ENCODE peak calls at places on chromosomes 2 and 18, in seven cellular contexts. U is mesenchymal stem cell, M is IMR-90, X is neuronal stem cell, Y is H9, B is H1, T is mesendoderm. L is an unnamed sample.
A peak's percentile ranks its signal among the peaks of the same experiment; 100 is the strongest.

GRCh38 chr2:38214209-38214717 is 138.3 kb upstream of the CYP1B1 start:
- DNase-seq in U (peak; percentile 32), M (no peak), X (peak; percentile 14), Y (no peak), B (no peak), T (peak; percentile 29), L (no peak)

GRCh38 chr2:237120956-237121720 is 35.4 kb downstream of the COPS8 start:
- DNase-seq in U (no peak), M (no peak), X (no peak), Y (no peak), B (no peak), T (no peak), L (no peak)

GRCh38 chr2:118121101-118121500 is 32.8 kb downstream of the INSIG2 start:
- DNase-seq in U (no peak), M (no peak), X (no peak), Y (no peak), B (no peak), T (no peak), L (no peak)

GRCh38 chr2:159650574-159650973 is 34.2 kb upstream of the BAZ2B start:
- DNase-seq in U (no peak), M (no peak), X (no peak), Y (no peak), B (no peak), T (no peak), L (no peak)

GRCh38 chr2:18891598-18892345 is 302.4 kb upstream of the NT5C1B start:
- DNase-seq in U (no peak), M (peak; percentile 76), X (no peak), Y (no peak), B (no peak), T (no peak), L (no peak)

GRCh38 chr2:191565647-191566198 is 112.2 kb upstream of the NABP1 start:
- DNase-seq in U (no peak), M (no peak), X (no peak), Y (no peak), B (no peak), T (peak; percentile 87), L (peak; percentile 93)

GRCh38 chr2:218780851-218781690 is 876 bp upstream of the CYP27A1 start:
- DNase-seq in U (no peak), M (no peak), X (no peak), Y (no peak), B (no peak), T (no peak), L (no peak)

GRCh38 chr2:54879598-54880355 is 156.3 kb downstream of the EML6 start:
- DNase-seq in U (no peak), M (no peak), X (no peak), Y (no peak), B (no peak), T (no peak), L (no peak)

GRCh38 chr2:26352892-26353291 is 6.3 kb upstream of the ADGRF3 start:
- DNase-seq in U (peak; percentile 27), M (peak; percentile 58), X (no peak), Y (no peak), B (no peak), T (no peak), L (no peak)

GRCh38 chr2:225293638-225294037 is 105.9 kb upstream of the NYAP2 start:
- DNase-seq in U (no peak), M (no peak), X (no peak), Y (no peak), B (no peak), T (no peak), L (no peak)

GRCh38 chr2:196961889-196962288 is 35.4 kb upstream of the PGAP1 start:
- DNase-seq in U (no peak), M (no peak), X (no peak), Y (no peak), B (no peak), T (no peak), L (no peak)

GRCh38 chr2:58959996-58960395 is 718.9 kb upstream of the FANCL start:
- DNase-seq in U (no peak), M (no peak), X (no peak), Y (no peak), B (no peak), T (no peak), L (no peak)

DNA sequence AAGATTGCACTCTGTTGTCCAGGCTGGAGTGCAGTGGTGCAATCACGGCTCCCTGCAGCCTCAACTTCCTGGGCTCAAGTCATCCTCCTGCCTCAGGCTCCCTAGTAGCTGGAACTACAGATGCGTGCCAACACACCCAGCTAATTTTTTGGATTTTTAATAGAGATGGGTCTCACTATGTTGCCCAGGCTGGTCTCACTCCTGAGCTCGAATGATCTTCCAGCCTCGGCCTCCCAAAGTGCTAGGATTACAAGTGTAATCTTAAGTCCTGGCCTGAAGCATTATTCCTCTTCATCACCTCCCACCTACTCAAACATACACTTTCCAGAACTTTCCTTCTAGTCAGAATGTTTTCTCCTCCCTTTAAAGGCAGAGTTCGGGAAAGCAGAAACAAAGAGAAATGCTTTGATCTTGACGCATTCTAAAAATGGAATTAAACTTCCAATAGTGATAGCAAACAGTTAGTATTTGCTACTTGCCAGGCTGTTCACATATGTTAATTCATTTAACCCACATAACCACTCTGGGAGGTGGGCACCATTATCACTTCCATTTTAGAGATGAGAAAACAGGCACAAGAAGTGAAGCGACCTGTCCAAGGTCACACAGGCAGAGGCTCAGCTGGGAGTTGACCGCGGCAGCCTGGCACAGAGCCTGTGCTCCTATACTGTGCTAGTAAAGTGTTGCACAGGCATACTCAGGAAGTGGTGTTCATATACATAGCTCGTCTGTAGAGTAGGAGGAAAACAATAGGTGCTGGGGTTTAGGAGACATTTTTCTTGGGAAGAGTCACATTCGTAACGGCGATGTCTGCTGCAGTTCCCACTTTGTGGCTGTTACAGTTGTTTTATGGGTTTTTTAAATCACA is 24.6 kb downstream of the TEX44 start:
- DNase-seq in U (no peak), M (peak; percentile 31), X (no peak), Y (no peak), B (no peak), T (no peak), L (no peak)
- H3K4me1 ChIP-seq in U (peaks cover 27% of the 10 kb centered on the region), M (peaks cover 18% of the 10 kb centered on the region), X (peaks cover 23% of the 10 kb centered on the region), Y (peaks cover 1% of the 10 kb centered on the region), B (peaks cover 10% of the 10 kb centered on the region), T (peaks cover 12% of the 10 kb centered on the region), L (peaks cover 43% of the 10 kb centered on the region)

GRCh38 chr2:239579081-239579480 is 178.3 kb upstream of the HDAC4 start:
- DNase-seq in U (no peak), M (no peak), X (no peak), Y (no peak), B (no peak), T (no peak), L (no peak)

GRCh38 chr2:239577913-239578312 is 177.1 kb upstream of the HDAC4 start:
- DNase-seq in U (no peak), M (no peak), X (no peak), Y (no peak), B (no peak), T (no peak), L (no peak)

GRCh38 chr2:239580199-239580527 is 179.3 kb upstream of the HDAC4 start:
- DNase-seq in U (no peak), M (no peak), X (no peak), Y (no peak), B (no peak), T (no peak), L (no peak)

GRCh38 chr2:239578381-239578780 is 177.6 kb upstream of the HDAC4 start:
- DNase-seq in U (no peak), M (no peak), X (no peak), Y (no peak), B (no peak), T (no peak), L (no peak)

DNA sequence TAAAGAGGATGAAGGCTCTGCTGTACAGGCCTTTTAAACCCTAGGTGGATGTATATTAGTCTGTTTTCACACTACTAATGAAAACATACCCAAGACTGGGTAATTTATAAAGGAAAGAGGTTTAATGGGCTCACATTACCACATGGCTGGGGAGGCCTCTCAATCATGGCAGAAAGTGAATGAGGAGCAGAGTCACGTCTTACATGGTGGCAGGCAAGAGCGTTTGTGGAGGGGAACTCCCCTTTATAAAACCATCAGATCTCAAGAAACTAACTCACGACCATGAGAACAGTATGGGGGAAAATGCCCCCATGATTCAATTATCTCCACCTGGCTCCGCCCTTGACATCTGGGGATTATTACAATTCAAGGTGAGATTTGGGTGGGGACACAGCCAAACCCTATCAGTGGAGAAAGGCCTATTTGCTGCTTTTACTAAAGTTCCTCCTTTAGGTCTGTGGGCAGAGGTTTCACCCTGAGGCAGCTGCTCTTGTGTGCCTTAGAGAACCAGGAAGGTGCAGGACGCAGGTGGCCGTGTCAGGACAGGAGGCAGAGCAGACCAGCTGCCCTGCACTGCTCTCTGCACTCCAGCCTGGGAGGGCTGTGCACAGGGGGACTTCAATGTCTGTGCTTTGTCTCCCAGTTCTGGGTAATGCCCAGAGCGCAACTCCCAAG is 178.8 kb upstream of the HDAC4 start:
- DNase-seq in U (no peak), M (no peak), X (no peak), Y (no peak), B (no peak), T (no peak), L (no peak)
- H3K18ac ChIP-seq in U (no peak overlapping the region), M (no peak overlapping the region), X (no peak overlapping the region), Y (no peak overlapping the region), B (no peak overlapping the region), T (no peak overlapping the region), L (no peak overlapping the region)

GRCh38 chr2:145413261-145413660 is 893.3 kb upstream of the ZEB2 start:
- DNase-seq in U (no peak), M (no peak), X (no peak), Y (no peak), B (no peak), T (no peak), L (no peak)

GRCh38 chr2:145412155-145412554 is 892.2 kb upstream of the ZEB2 start:
- DNase-seq in U (no peak), M (no peak), X (no peak), Y (no peak), B (no peak), T (no peak), L (no peak)

GRCh38 chr2:145411493-145411892 is 891.6 kb upstream of the ZEB2 start:
- DNase-seq in U (no peak), M (no peak), X (no peak), Y (no peak), B (no peak), T (no peak), L (no peak)

GRCh38 chr2:145408980-145409379 is 889.1 kb upstream of the ZEB2 start:
- DNase-seq in U (peak; percentile 11), M (peak; percentile 42), X (no peak), Y (no peak), B (no peak), T (no peak), L (no peak)

DNA sequence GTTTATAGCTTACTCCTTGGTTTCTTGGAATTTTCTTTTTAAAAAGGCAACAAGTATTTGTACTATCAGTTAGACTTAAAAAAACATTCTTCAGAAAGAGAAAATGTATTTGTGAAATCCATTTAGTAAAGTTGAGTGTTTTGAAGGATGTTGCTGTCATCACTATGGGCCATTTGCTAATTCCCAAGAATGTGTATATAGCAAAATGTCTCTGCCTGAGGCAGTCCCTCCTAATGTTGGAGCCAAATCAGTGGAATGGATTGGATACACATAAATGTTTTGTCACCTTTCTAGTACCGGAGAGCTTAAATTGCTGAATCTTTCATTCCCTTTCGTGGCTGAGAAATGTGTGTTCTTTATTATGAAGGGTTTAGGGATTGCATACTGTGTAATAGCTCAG is 890.2 kb upstream of the ZEB2 start:
- DNase-seq in U (no peak), M (no peak), X (no peak), Y (no peak), B (no peak), T (no peak), L (peak; percentile 11)
- H3K4me1 ChIP-seq in U (no peaks in the 10 kb centered on the region), M (no peaks in the 10 kb centered on the region), X (no peaks in the 10 kb centered on the region), Y (no peaks in the 10 kb centered on the region), B (no peaks in the 10 kb centered on the region), T (no peaks in the 10 kb centered on the region), L (no peaks in the 10 kb centered on the region)

GRCh38 chr18:39325973-39326372 is 1760.4 kb upstream of the CELF4 start:
- DNase-seq in U (no peak), M (no peak), X (no peak), Y (no peak), B (no peak), T (no peak), L (no peak)

GRCh38 chr18:39326772-39327171 is 1761.2 kb upstream of the CELF4 start:
- DNase-seq in U (no peak), M (no peak), X (no peak), Y (no peak), B (no peak), T (no peak), L (no peak)
- H3K18ac ChIP-seq in U (no peak overlapping the region), M (no peak overlapping the region), X (no peak overlapping the region), Y (no peak overlapping the region), B (no peak overlapping the region), T (no peak overlapping the region), L (no peak overlapping the region)